ENCODE peak calls at places on chromosomes 3 and 15, in seven cellular contexts. One of them, this sample, is unnamed.

GRCh38 chr3:31086698-31087097 is 192.2 kb upstream of the GADL1 start:
- DNase-seq in neuronal stem cell: no peak
- DNase-seq in right lobe of liver: no peak
- DNase-seq in tibial nerve: no peak
- DNase-seq in AG04450: no peak
- DNase-seq in stomach: peak; percentile 28
- DNase-seq in fibroblast of lung: no peak
- DNase-seq in this sample: no peak

GRCh38 chr15:37758412-37758811 is 176.0 kb upstream of the TMCO5A start:
- DNase-seq in tibial nerve: no peak
- DNase-seq in AG04450: no peak
- DNase-seq in neuronal stem cell: no peak
- DNase-seq in right lobe of liver: peak; percentile 75
- DNase-seq in fibroblast of lung: no peak
- DNase-seq in stomach: peak; percentile 28
- DNase-seq in this sample: no peak

GRCh38 chr3:27138005-27138404 is 231.2 kb downstream of the NEK10 start:
- DNase-seq in neuronal stem cell: no peak
- DNase-seq in AG04450: no peak
- DNase-seq in fibroblast of lung: no peak
- DNase-seq in stomach: no peak
- DNase-seq in right lobe of liver: no peak
- DNase-seq in tibial nerve: no peak
- DNase-seq in this sample: no peak

GRCh38 chr3:52253314-52254260 is 8.0 kb downstream of the PPM1M start:
- DNase-seq in neuronal stem cell: no peak
- DNase-seq in AG04450: no peak
- DNase-seq in right lobe of liver: no peak
- DNase-seq in stomach: peak; percentile 48
- DNase-seq in fibroblast of lung: no peak
- DNase-seq in tibial nerve: no peak
- DNase-seq in this sample: peak; percentile 84

GRCh38 chr15:44593042-44593736 is 56.2 kb downstream of the EIF3J start:
- DNase-seq in AG04450: no peak
- DNase-seq in neuronal stem cell: no peak
- DNase-seq in right lobe of liver: no peak
- DNase-seq in tibial nerve: no peak
- DNase-seq in stomach: no peak
- DNase-seq in fibroblast of lung: peak; percentile 28
- DNase-seq in this sample: no peak

GRCh38 chr3:122942937-122943827 is 84.4 kb downstream of the SEMA5B start:
- DNase-seq in AG04450: peak; percentile 11
- DNase-seq in tibial nerve: peak; percentile 36
- DNase-seq in neuronal stem cell: peak; percentile 67
- DNase-seq in right lobe of liver: peak; percentile 89
- DNase-seq in stomach: peak; percentile 82
- DNase-seq in fibroblast of lung: peak; percentile 53
- DNase-seq in this sample: peak; percentile 90

GRCh38 chr3:39138804-39139415 is 14.5 kb downstream of the CSRNP1 start:
- DNase-seq in AG04450: no peak
- DNase-seq in tibial nerve: no peak
- DNase-seq in neuronal stem cell: no peak
- DNase-seq in fibroblast of lung: no peak
- DNase-seq in right lobe of liver: no peak
- DNase-seq in stomach: peak; percentile 56
- DNase-seq in this sample: no peak

GRCh38 chr15:87817553-87817952 is 439.0 kb downstream of the NTRK3 start:
- DNase-seq in AG04450: no peak
- DNase-seq in fibroblast of lung: no peak
- DNase-seq in stomach: no peak
- DNase-seq in tibial nerve: no peak
- DNase-seq in right lobe of liver: no peak
- DNase-seq in neuronal stem cell: no peak
- DNase-seq in this sample: no peak

GRCh38 chr15:34122771-34123183 is 20.9 kb downstream of the PGBD4 start:
- DNase-seq in neuronal stem cell: no peak
- DNase-seq in fibroblast of lung: peak; percentile 87
- DNase-seq in tibial nerve: no peak
- DNase-seq in stomach: no peak
- DNase-seq in right lobe of liver: no peak
- DNase-seq in AG04450: peak; percentile 78
- DNase-seq in this sample: no peak

GRCh38 chr15:38670142-38671002 is 105.8 kb upstream of the RASGRP1 start:
- DNase-seq in right lobe of liver: no peak
- DNase-seq in fibroblast of lung: no peak
- DNase-seq in tibial nerve: no peak
- DNase-seq in stomach: no peak
- DNase-seq in neuronal stem cell: no peak
- DNase-seq in AG04450: no peak
- DNase-seq in this sample: no peak

GRCh38 chr3:94336076-94336741 is 273.3 kb downstream of the NSUN3 start:
- DNase-seq in neuronal stem cell: peak; percentile 43
- DNase-seq in stomach: no peak
- DNase-seq in fibroblast of lung: peak; percentile 78
- DNase-seq in tibial nerve: no peak
- DNase-seq in AG04450: peak; percentile 26
- DNase-seq in right lobe of liver: no peak
- DNase-seq in this sample: no peak

GRCh38 chr3:56874269-56874668 is 72.5 kb upstream of the ARHGEF3 start:
- DNase-seq in stomach: no peak
- DNase-seq in AG04450: no peak
- DNase-seq in tibial nerve: no peak
- DNase-seq in right lobe of liver: no peak
- DNase-seq in fibroblast of lung: no peak
- DNase-seq in neuronal stem cell: no peak
- DNase-seq in this sample: no peak

GRCh38 chr15:25689592-25689991 is 173.5 kb downstream of the ATP10A start:
- DNase-seq in right lobe of liver: no peak
- DNase-seq in fibroblast of lung: no peak
- DNase-seq in tibial nerve: no peak
- DNase-seq in neuronal stem cell: no peak
- DNase-seq in AG04450: no peak
- DNase-seq in stomach: no peak
- DNase-seq in this sample: no peak

GRCh38 chr15:94131875-94132274 is 99.5 kb upstream of the MCTP2 start:
- DNase-seq in neuronal stem cell: no peak
- DNase-seq in tibial nerve: no peak
- DNase-seq in AG04450: no peak
- DNase-seq in fibroblast of lung: no peak
- DNase-seq in right lobe of liver: no peak
- DNase-seq in stomach: no peak
- DNase-seq in this sample: no peak

GRCh38 chr15:33789141-33789540 is 179.2 kb upstream of the CHRM5 start:
- DNase-seq in tibial nerve: no peak
- DNase-seq in fibroblast of lung: peak; percentile 24
- DNase-seq in stomach: no peak
- DNase-seq in AG04450: no peak
- DNase-seq in neuronal stem cell: no peak
- DNase-seq in right lobe of liver: no peak
- DNase-seq in this sample: no peak

GRCh38 chr3:66442254-66443249 is 58.3 kb downstream of the LRIG1 start:
- DNase-seq in fibroblast of lung: peak; percentile 84
- DNase-seq in AG04450: peak; percentile 69
- DNase-seq in right lobe of liver: peak; percentile 77
- DNase-seq in tibial nerve: peak; percentile 79
- DNase-seq in neuronal stem cell: no peak
- DNase-seq in stomach: peak; percentile 81
- DNase-seq in this sample: no peak

GRCh38 chr15:62240697-62241096 is 75.6 kb upstream of the C2CD4B start:
- DNase-seq in AG04450: no peak
- DNase-seq in right lobe of liver: no peak
- DNase-seq in tibial nerve: no peak
- DNase-seq in neuronal stem cell: no peak
- DNase-seq in stomach: no peak
- DNase-seq in fibroblast of lung: no peak
- DNase-seq in this sample: no peak

GRCh38 chr3:156688849-156689452 is 14.6 kb downstream of the TIPARP start:
- DNase-seq in stomach: no peak
- DNase-seq in tibial nerve: no peak
- DNase-seq in right lobe of liver: no peak
- DNase-seq in AG04450: no peak
- DNase-seq in fibroblast of lung: no peak
- DNase-seq in neuronal stem cell: no peak
- DNase-seq in this sample: no peak

GRCh38 chr15:42858540-42858939 is 62.0 kb downstream of the TTBK2 start:
- DNase-seq in stomach: no peak
- DNase-seq in tibial nerve: no peak
- DNase-seq in neuronal stem cell: no peak
- DNase-seq in AG04450: no peak
- DNase-seq in right lobe of liver: no peak
- DNase-seq in fibroblast of lung: no peak
- DNase-seq in this sample: no peak

GRCh38 chr3:42439461-42440075 is 29.2 kb upstream of the LYZL4 start:
- DNase-seq in tibial nerve: no peak
- DNase-seq in stomach: no peak
- DNase-seq in neuronal stem cell: no peak
- DNase-seq in right lobe of liver: no peak
- DNase-seq in AG04450: no peak
- DNase-seq in fibroblast of lung: no peak
- DNase-seq in this sample: no peak

GRCh38 chr15:43975326-43975725 is 148.5 kb downstream of the WDR76 start:
- DNase-seq in neuronal stem cell: no peak
- DNase-seq in right lobe of liver: no peak
- DNase-seq in fibroblast of lung: no peak
- DNase-seq in stomach: no peak
- DNase-seq in AG04450: no peak
- DNase-seq in tibial nerve: no peak
- DNase-seq in this sample: no peak

GRCh38 chr3:58000306-58000705 is 7.9 kb upstream of the FLNB start:
- DNase-seq in AG04450: no peak
- DNase-seq in right lobe of liver: no peak
- DNase-seq in tibial nerve: no peak
- DNase-seq in fibroblast of lung: no peak
- DNase-seq in neuronal stem cell: no peak
- DNase-seq in stomach: no peak
- DNase-seq in this sample: no peak

GRCh38 chr3:197404754-197405153 is 106.3 kb upstream of the DLG1 start:
- DNase-seq in tibial nerve: no peak
- DNase-seq in AG04450: no peak
- DNase-seq in stomach: no peak
- DNase-seq in fibroblast of lung: no peak
- DNase-seq in right lobe of liver: no peak
- DNase-seq in neuronal stem cell: no peak
- DNase-seq in this sample: no peak

GRCh38 chr3:124097362-124098120 is 105.6 kb upstream of the ROPN1 start:
- DNase-seq in right lobe of liver: no peak
- DNase-seq in fibroblast of lung: no peak
- DNase-seq in tibial nerve: no peak
- DNase-seq in stomach: no peak
- DNase-seq in neuronal stem cell: no peak
- DNase-seq in AG04450: no peak
- DNase-seq in this sample: no peak

GRCh38 chr3:59245879-59246501 is 196.2 kb upstream of the CFAP20DC start:
- DNase-seq in right lobe of liver: no peak
- DNase-seq in stomach: no peak
- DNase-seq in AG04450: peak; percentile 90
- DNase-seq in tibial nerve: peak; percentile 20
- DNase-seq in neuronal stem cell: no peak
- DNase-seq in fibroblast of lung: peak; percentile 67
- DNase-seq in this sample: no peak

DNA sequence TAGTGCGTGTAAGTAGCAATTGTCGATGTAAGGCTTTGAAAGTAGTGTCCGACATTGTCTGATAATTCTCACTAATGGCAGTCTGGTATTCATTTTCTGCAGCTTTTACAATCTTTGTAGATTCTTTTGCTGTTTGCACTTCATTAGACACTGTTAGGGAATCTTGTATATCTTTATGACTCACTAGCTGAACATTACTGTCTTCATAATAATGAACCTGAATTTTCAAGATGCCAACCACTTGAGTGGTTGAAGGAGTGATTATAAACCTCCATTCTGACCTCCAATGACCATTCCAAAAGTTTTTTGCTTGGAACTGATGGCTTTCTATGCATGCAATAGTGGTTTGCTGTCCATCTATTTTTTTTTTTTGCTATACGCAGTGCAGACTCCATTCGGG is 76.4 kb upstream of the MFGE8 start:
- DNase-seq in tibial nerve: no peak
- DNase-seq in neuronal stem cell: no peak
- DNase-seq in fibroblast of lung: peak; percentile 62
- DNase-seq in stomach: no peak
- DNase-seq in AG04450: peak; percentile 69
- DNase-seq in right lobe of liver: no peak
- DNase-seq in this sample: no peak
- H3K27ac ChIP-seq in tibial nerve: no peak overlapping the region
- H3K27ac ChIP-seq in neuronal stem cell: no peak overlapping the region
- H3K27ac ChIP-seq in fibroblast of lung: peak overlapping the region; percentile 49
- H3K27ac ChIP-seq in stomach: no peak overlapping the region
- H3K27ac ChIP-seq in AG04450: no peak overlapping the region
- H3K27ac ChIP-seq in right lobe of liver: no peak overlapping the region
- H3K27ac ChIP-seq in this sample: no peak overlapping the region

GRCh38 chr3:150345021-150345538 is 63.0 kb upstream of the TSC22D2 start:
- DNase-seq in stomach: peak; percentile 58
- DNase-seq in tibial nerve: no peak
- DNase-seq in right lobe of liver: no peak
- DNase-seq in neuronal stem cell: no peak
- DNase-seq in fibroblast of lung: no peak
- DNase-seq in AG04450: no peak
- DNase-seq in this sample: no peak
- H3K4me3 ChIP-seq in stomach: no peak overlapping the region
- H3K4me3 ChIP-seq in tibial nerve: no peak overlapping the region
- H3K4me3 ChIP-seq in right lobe of liver: no peak overlapping the region
- H3K4me3 ChIP-seq in neuronal stem cell: no peak overlapping the region
- H3K4me3 ChIP-seq in fibroblast of lung: no peak overlapping the region
- H3K4me3 ChIP-seq in AG04450: no peak overlapping the region
- H3K4me3 ChIP-seq in this sample: no peak overlapping the region

DNA sequence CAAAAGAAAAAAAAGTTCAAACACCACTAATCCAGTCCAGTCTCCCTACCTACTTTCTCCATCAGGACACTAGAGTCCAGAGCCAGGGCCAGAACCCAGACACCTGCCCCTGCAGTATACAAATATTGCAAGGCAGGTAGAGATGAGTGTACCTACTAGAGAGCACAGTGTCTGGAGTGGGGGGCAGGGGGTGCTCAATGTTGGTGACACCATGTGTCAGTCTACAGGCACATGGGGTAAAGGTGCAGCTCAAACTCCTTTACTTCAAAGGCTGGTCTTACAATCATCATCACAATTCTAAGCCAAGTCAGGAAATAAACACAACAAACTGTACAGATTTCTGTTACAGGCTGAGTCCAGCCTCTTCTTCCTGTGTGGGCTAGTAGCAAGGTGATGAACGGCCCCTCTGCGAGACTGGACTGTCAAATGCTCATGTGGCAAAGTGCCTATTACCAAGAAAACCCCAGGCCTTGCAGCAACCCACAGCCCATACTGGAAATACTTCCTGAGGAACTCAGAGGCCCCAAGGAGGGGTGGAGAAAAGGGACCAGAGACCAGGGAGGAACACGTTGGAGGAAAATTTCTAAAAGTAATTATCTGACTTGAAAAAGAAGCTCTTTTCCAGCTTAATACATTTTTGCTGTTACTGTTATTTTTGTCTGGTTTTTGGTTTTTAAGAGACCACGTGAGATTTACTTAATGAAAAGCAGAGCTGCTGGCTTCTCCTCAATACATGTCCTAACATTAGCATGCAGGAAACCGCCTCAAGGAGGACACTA is 29.7 kb downstream of the TBC1D2B start:
- DNase-seq in fibroblast of lung: peak; percentile 72
- DNase-seq in neuronal stem cell: no peak
- DNase-seq in right lobe of liver: peak; percentile 42
- DNase-seq in tibial nerve: peak; percentile 71
- DNase-seq in AG04450: no peak
- DNase-seq in stomach: no peak
- DNase-seq in this sample: peak; percentile 63
- H3K27ac ChIP-seq in fibroblast of lung: peak overlapping the region; percentile 28
- H3K27ac ChIP-seq in neuronal stem cell: no peak overlapping the region
- H3K27ac ChIP-seq in right lobe of liver: peak overlapping the region; percentile 12
- H3K27ac ChIP-seq in tibial nerve: no peak overlapping the region
- H3K27ac ChIP-seq in AG04450: peak overlapping the region; percentile 13
- H3K27ac ChIP-seq in stomach: peak overlapping the region; percentile 22
- H3K27ac ChIP-seq in this sample: no peak overlapping the region

GRCh38 chr15:74825895-74826294 is 532 bp upstream of the CPLX3 start:
- DNase-seq in fibroblast of lung: no peak
- DNase-seq in tibial nerve: no peak
- DNase-seq in AG04450: no peak
- DNase-seq in right lobe of liver: no peak
- DNase-seq in neuronal stem cell: no peak
- DNase-seq in stomach: no peak
- DNase-seq in this sample: no peak
- H3K4me3 ChIP-seq in fibroblast of lung: no peak overlapping the region
- H3K4me3 ChIP-seq in tibial nerve: no peak overlapping the region
- H3K4me3 ChIP-seq in AG04450: no peak overlapping the region
- H3K4me3 ChIP-seq in right lobe of liver: no peak overlapping the region
- H3K4me3 ChIP-seq in neuronal stem cell: no peak overlapping the region
- H3K4me3 ChIP-seq in stomach: no peak overlapping the region
- H3K4me3 ChIP-seq in this sample: no peak overlapping the region